ENCODE peak calls at places on chromosomes 16 and 17, in four cellular contexts. Q is K562, O is HepG2, P is GM12878. Y is an unnamed sample.

GRCh38 chr17:74742153-74742515 is 5.1 kb downstream of the RAB37 start:
- DNase-seq in O (no peak), Q (no peak), P (peak), Y (peak)

GRCh38 chr17:43409131-43409530 is 10.3 kb downstream of the ARL4D start:
- DNase-seq in O (no peak), P (no peak), Q (no peak), Y (no peak)

GRCh38 chr17:82003411-82004381 is 19.0 kb downstream of the CENPX start:
- DNase-seq in O (peak), Q (no peak), P (no peak), Y (peak)

GRCh38 chr17:73119631-73120030 is 27.1 kb upstream of the SLC39A11 start:
- DNase-seq in P (no peak), O (no peak), Q (no peak), Y (no peak)

GRCh38 chr17:76014100-76014924 is 12.8 kb downstream of the EVPL start:
- DNase-seq in P (no peak), O (peak), Q (peak), Y (peak)

GRCh38 chr16:89334050-89334449 is 116.5 kb downstream of the ZNF778 start:
- DNase-seq in Q (no peak), P (no peak), O (no peak), Y (no peak)

GRCh38 chr17:42200702-42201101 is 6.4 kb upstream of the GHDC start:
- DNase-seq in P (no peak), Q (no peak), O (no peak), Y (no peak)

GRCh38 chr16:89248196-89249005 is 30.9 kb downstream of the ZNF778 start:
- DNase-seq in O (no peak), Q (no peak), P (no peak), Y (no peak)

GRCh38 chr17:72030067-72030899 is 90.5 kb upstream of the SOX9 start:
- DNase-seq in P (peak), O (peak), Q (no peak), Y (no peak)

GRCh38 chr17:57940653-57941329 is 14.4 kb downstream of the CUEDC1 start:
- DNase-seq in Q (no peak), P (peak), O (no peak), Y (no peak)

GRCh38 chr17:7167832-7168231 is 11.3 kb downstream of the ASGR1 start:
- DNase-seq in Q (no peak), O (peak), P (no peak), Y (no peak)

DNA sequence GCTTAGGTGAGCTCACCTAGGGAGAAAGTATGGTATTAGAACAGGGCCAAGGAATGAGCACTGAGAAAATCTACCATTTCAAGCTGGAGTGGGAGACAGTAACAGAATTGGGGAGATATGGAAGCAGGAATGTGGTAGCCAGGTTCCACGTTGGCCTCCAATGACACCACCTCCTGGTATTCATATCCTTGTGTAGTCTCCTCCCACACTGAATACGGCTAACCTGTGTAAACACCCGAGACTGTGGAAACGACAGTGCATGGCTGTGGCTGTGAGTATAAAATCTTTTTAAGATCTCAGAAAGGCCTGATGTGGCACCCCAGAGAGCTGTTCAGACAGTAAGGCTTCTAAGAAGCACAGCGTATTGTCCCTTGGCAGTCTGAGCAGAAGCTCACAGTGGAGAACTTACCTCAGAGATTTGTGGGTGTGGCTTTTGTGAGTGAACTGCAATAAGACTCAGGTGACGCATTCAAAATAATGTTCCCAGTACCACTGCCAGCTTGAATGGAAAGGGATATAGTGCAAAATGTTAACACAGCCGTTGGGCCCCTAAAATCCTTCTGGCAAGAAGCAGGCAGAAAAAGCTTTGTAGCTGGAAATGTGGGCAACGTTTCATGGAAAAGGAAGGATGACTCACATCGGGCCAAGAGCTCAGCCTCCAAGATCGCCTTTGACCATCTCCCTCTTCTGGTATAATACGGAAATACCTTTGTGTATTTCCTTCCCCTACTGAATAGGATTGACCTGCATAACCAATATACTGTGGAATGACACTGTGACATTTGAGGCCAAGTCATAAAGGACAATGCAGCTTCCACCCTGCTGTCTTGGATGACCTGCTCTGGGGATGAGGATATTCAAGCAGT is 14.4 kb downstream of the SDR42E1 start:
- DNase-seq in Q (peak), O (peak), P (no peak), Y (peak)
- TF ChIP-seq MYC in Q (no peak), O (no peak), P (no peak), Y (no peak)

DNA sequence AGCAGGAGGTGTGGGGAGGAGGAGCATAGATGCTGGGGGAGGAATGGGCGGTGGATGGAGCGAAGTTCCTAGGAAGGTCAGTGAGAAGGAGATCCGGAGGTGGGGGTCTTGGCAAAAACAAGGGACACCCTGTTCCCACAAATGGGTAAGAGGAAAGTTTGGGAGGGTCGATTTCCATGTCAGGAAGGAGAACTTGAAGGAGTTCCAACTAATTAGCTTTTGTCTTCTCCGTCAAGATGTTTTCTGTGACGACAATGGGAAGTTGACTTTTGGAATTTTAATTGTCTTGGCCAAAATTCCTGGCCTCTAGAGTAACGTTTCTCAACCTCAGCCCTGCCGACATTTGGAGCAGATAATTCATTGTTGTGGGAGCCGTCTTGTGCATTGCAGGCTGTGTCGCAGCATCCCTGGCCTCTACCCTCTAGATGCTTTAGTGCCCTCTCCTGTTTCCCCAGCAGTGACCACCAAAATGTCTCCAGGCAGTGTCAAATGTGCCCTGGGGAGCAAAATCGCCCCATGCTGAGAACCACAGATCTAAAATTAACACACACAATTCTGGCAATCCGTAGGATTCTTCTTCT is 97.1 kb downstream of the PITPNC1 start:
- DNase-seq in O (no peak), Q (no peak), P (no peak), Y (peak)
- H3K9ac ChIP-seq in O (no peak), Q (no peak), P (no peak), Y (no peak)

DNA sequence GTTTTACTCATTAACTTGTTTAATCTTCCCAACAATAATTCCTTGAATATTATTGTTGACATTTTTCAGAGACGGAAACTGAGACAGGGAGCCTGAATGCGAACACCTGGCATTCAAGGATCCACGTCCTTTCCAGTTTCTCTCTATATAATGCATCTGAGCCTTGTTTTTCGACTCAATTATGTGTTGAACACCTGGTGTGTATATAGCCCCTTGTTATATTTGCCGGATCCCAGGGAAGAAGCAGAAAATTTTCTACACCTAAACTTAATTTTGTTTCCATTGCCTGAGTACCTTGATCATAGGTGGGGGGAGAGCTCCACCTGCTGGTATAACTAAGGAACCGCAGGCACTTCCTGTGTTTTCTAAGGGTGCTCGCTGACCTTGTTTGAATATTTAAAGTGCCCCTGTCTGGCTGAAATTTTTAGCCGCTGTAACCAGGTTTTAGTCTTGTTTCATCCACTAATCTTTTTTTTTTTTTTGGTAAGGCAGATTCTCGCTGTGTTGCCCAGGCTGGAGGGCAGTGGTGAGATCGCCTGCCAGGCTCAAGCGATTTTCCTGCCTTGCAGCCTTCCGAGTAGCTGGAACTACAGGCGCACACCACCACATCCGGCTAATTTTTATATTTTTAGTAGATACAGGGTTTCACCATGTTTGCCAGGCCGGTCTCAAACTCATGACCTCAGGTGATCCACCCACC is 6.6 kb upstream of the NUBP1 start:
- DNase-seq in Q (peak), O (peak), P (peak), Y (peak)
- TF ChIP-seq MYC in Q (no peak), O (no peak), P (no peak), Y (no peak)

GRCh38 chr16:58098207-58099096 is 30.7 kb downstream of the CFAP20 start:
- DNase-seq in O (no peak), P (no peak), Q (no peak), Y (no peak)
- H3K9ac ChIP-seq in O (no peak), P (no peak), Q (no peak), Y (no peak)

Y was measured in endothelial cell of umbilical vein.